ENCODE peak calls at places on chromosomes 3 and 15, in four cellular contexts. V is colonic mucosa; I is activated naive CD8-positive, alpha-beta T cell treated with anti-CD3 and anti-CD28 coated beads for 36 hours; Z is stomach. G is an unnamed sample.

GRCh38 chr15:39582286-39582976 is 1.6 kb downstream of the THBS1 start:
- DNase-seq in V (peak), I (no peak), Z (no peak), G (no peak)

GRCh38 chr15:85941186-85941855 is 138.3 kb upstream of the AGBL1 start:
- DNase-seq in V (no peak), I (no peak), Z (no peak), G (no peak)

GRCh38 chr3:179991104-179991503 is 45.6 kb downstream of the PEX5L start:
- DNase-seq in V (no peak), I (no peak), Z (no peak), G (no peak)

GRCh38 chr3:129119365-129120100 is 2.1 kb downstream of the RAB43 start:
- DNase-seq in V (peak), I (peak), Z (peak), G (peak)

GRCh38 chr3:133401374-133402135 is 1.7 kb downstream of the BFSP2 start:
- DNase-seq in V (no peak), I (no peak), Z (no peak), G (no peak)

GRCh38 chr3:47001731-47002489 is 22.4 kb downstream of the NBEAL2 start:
- DNase-seq in V (no peak), I (no peak), Z (no peak), G (no peak)

GRCh38 chr3:30616347-30617027 is 10.1 kb downstream of the TGFBR2 start:
- DNase-seq in V (no peak), I (no peak), Z (no peak), G (no peak)

GRCh38 chr3:72288955-72289707 is 504.2 kb upstream of the PROK2 start:
- DNase-seq in V (no peak), I (peak), Z (peak), G (peak)

GRCh38 chr3:37171144-37171543 is 3.2 kb downstream of the LRRFIP2 start:
- DNase-seq in V (peak), I (no peak), Z (no peak), G (no peak)

GRCh38 chr15:74464216-74464615 is 3.3 kb upstream of the UBL7 start:
- DNase-seq in V (no peak), I (no peak), Z (no peak), G (no peak)

GRCh38 chr3:120304569-120305090 is 19.6 kb upstream of the GPR156 start:
- DNase-seq in V (no peak), I (no peak), Z (no peak), G (no peak)

GRCh38 chr3:154900777-154901176 is 179.3 kb upstream of the MME start:
- DNase-seq in V (no peak), I (no peak), Z (no peak), G (no peak)

G was measured in testis.